ENCODE peak calls at places on chromosomes 3 and 15, in six cellular contexts. T, L, O, Q, B and U are unnamed samples.

GRCh38 chr3:184546252-184546651 is 15.3 kb upstream of the EPHB3 start:
- DNase-seq in L (no peak), Q (no peak), B (no peak), O (no peak), T (no peak), U (no peak)

GRCh38 chr3:126035362-126036050 is 48.4 kb downstream of the SLC41A3 start:
- DNase-seq in T (no peak), O (no peak), Q (no peak), L (no peak), B (no peak), U (no peak)

GRCh38 chr3:109154989-109155388 is 18.5 kb downstream of the C3orf85 start:
- DNase-seq in B (peak; percentile 13), O (no peak), T (no peak), Q (no peak), L (no peak), U (peak; percentile 8)

GRCh38 chr3:89155811-89156210 is 48.4 kb downstream of the EPHA3 start:
- DNase-seq in O (no peak), T (no peak), L (no peak), Q (no peak), B (no peak), U (no peak)

GRCh38 chr3:62046326-62046725 is 327.0 kb downstream of the FEZF2 start:
- DNase-seq in T (no peak), B (peak; percentile 30), O (no peak), L (no peak), Q (peak; percentile 34), U (peak; percentile 32)

GRCh38 chr15:29454506-29454905 is 184.9 kb upstream of the NSMCE3 start:
- DNase-seq in T (no peak), B (no peak), O (no peak), L (no peak), Q (no peak), U (no peak)

GRCh38 chr3:14775011-14775410 is 43.8 kb upstream of the FGD5 start:
- DNase-seq in Q (no peak), T (no peak), O (no peak), B (no peak), L (no peak), U (no peak)

GRCh38 chr3:123313889-123314288 is 112.1 kb downstream of the SEC22A start:
- DNase-seq in T (no peak), B (no peak), O (no peak), Q (no peak), L (peak; percentile 31), U (no peak)

GRCh38 chr3:113260980-113261920 is 49.9 kb downstream of the BOC start:
- DNase-seq in T (no peak), B (no peak), Q (peak; percentile 84), O (no peak), L (no peak), U (no peak)

GRCh38 chr3:190577225-190577624 is 63.3 kb downstream of the IL1RAP start:
- DNase-seq in T (no peak), O (no peak), Q (no peak), B (no peak), L (no peak), U (no peak)

GRCh38 chr3:8739757-8740508 is 6.3 kb downstream of the CAV3 start:
- DNase-seq in L (no peak), Q (peak; percentile 66), T (peak; percentile 99), O (no peak), B (peak; percentile 56), U (peak; percentile 98)

GRCh38 chr15:38254065-38254883 is 1.6 kb downstream of the SPRED1 start:
- DNase-seq in Q (peak; percentile 54), O (peak; percentile 53), T (peak; percentile 67), L (no peak), B (peak; percentile 83), U (peak; percentile 82)

GRCh38 chr15:73467758-73468157 is 24.8 kb downstream of the REC114 start:
- DNase-seq in T (no peak), O (no peak), L (no peak), Q (no peak), B (no peak), U (no peak)

GRCh38 chr15:73460662-73461061 is 17.7 kb downstream of the REC114 start:
- DNase-seq in B (no peak), L (no peak), Q (no peak), O (no peak), T (no peak), U (no peak)

DNA sequence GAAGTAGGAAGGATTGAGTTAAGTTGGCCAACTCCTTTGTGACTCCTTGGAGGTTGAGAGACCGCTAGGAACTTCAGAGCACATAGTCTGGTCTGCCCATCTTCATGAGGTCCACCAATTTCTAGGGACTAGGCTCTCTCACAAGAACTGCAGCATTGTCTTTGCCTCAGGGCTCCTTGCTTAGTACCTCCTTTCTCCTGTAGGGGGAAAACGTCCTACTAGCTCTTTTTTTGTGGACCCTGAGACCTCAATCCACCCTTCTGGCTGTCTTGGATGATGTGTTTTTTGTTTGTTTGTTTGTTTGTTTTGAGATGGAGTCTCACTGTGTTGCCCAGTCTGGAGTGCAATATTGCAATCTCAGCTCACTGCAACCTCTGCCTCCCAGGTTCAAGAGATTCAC is 21.6 kb downstream of the REC114 start:
- DNase-seq in Q (no peak), T (peak; percentile 17), L (no peak), O (peak; percentile 25), B (peak; percentile 3), U (no peak)
- TF ChIP-seq CTCF in Q (peak; percentile 25), T (peak; percentile 31), L (no peak), O (peak; percentile 43), B (peak; percentile 37), U (no peak)

GRCh38 chr3:46488735-46489361 is 8.9 kb upstream of the RTP3 start:
- DNase-seq in L (peak; percentile 95), B (peak; percentile 91), Q (peak; percentile 81), T (peak; percentile 98), O (peak; percentile 96), U (peak; percentile 91)
- TF ChIP-seq CTCF in L (peak; percentile 97), B (peak; percentile 100), Q (peak; percentile 100), T (peak; percentile 100), O (peak; percentile 96), U (peak; percentile 99)

GRCh38 chr15:36796161-36796560 is 216.7 kb downstream of the CDIN1 start:
- DNase-seq in L (no peak), O (no peak), T (peak; percentile 72), Q (no peak), B (no peak), U (no peak)

GRCh38 chr15:36797128-36797527 is 217.7 kb downstream of the CDIN1 start:
- DNase-seq in O (no peak), Q (no peak), T (peak; percentile 70), B (no peak), L (no peak), U (no peak)

GRCh38 chr15:36802861-36803531 is 223.6 kb downstream of the CDIN1 start:
- DNase-seq in Q (no peak), L (no peak), B (no peak), T (no peak), O (no peak), U (no peak)

GRCh38 chr15:36798366-36798765 is 218.9 kb downstream of the CDIN1 start:
- DNase-seq in O (no peak), T (peak; percentile 92), L (no peak), Q (peak; percentile 90), B (peak; percentile 22), U (no peak)

DNA sequence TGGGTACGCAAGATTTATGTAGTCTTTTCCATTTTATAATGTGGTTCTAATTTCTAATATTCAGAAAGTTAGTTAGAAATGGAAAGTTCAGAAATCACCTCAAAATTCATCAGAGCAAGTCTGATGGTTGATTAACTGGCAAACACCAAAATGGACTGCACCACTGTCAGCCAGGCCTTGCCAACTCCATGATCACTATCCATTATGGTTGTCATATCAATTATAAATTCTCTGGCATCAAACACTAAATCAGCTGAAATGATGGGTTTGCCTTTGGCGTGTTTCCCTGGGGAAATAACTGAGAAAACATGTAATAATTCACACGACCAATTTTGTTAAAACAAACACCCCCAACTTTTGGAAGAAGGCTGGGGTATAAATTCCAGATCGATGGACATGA is 219.4 kb downstream of the CDIN1 start:
- DNase-seq in Q (peak; percentile 71), T (no peak), O (no peak), L (no peak), B (no peak), U (no peak)
- TF ChIP-seq CTCF in Q (no peak), T (no peak), O (no peak), L (no peak), B (no peak), U (no peak)

GRCh38 chr3:66039590-66039887 is 821 bp upstream of the MAGI1 start:
- DNase-seq in T (peak; percentile 4), B (peak; percentile 55), L (peak; percentile 74), Q (peak; percentile 38), O (peak; percentile 71), U (peak; percentile 16)
- TF ChIP-seq CTCF in T (no peak), B (no peak), L (no peak), Q (peak; percentile 2), O (no peak), U (no peak)

DNA sequence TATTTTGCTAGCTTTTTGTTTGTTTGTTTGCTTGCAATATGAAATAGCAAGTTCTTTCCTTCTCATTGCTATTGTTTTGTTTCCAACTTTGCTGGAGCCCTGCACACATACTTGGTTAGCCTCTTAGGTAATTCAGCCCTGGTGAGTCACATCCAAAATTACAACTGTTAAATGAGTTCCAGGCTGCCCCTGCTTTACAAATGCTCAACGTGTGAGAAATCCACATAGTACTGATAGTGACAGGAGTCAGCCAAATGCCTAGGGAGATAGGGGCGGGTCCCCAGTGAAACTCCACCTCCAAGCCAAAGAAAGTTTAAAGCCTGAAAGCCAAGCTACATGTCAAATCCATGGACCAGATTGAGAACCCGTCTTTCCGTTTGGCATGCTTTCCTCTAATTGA is 81.3 kb upstream of the RNF7 start:
- DNase-seq in Q (peak; percentile 95), L (no peak), O (no peak), T (no peak), B (peak; percentile 76), U (peak; percentile 86)
- TF ChIP-seq CTCF in Q (no peak), L (no peak), O (no peak), T (no peak), B (no peak), U (no peak)

DNA sequence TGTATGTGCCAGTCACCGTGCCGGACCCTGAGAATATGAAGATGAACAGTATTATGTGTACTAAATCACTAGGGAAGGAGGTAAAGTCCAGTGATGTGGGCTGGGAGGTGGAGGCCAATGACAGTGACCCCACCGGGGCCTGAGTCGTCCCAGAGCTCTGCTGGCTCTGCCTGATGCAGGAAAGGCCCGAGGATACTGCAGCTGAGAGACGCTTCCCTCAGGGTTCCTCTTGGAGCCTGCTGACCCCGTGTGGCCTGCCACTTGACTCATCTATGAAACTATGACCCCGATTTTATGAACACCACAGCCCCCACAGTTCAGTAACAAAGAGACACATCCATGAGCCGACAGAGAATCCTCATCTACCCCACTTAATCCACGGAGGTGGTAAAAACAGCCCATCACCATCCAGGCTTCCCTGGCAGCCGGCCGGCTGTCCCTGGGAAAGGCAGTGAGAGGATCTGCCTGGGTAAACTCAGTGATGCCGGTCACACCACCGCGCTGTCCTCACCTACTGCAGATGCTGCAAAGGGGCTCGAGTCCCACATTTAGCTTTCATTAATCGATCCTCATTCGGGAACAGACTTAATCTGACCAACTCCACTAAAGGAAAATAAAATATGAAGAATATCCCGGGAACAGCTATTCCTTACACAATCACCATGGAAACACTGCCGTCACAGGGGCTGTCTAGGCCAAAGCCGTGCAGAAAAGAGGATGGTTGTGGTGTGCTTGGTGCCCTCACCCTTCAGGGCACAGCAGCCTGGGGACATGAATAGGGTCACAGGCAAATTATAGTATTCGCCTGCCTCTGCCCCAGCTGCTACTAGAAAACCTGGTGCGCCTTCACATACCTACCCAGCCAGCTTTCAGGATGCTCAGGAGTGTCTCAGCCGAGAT is 82.9 kb downstream of the ARRDC4 start:
- DNase-seq in B (no peak), T (no peak), L (no peak), O (no peak), Q (peak; percentile 18), U (no peak)
- TF ChIP-seq CTCF in B (no peak), T (no peak), L (no peak), O (no peak), Q (no peak), U (no peak)